ENCODE peak calls at places on chromosome 17, in five cellular contexts. A is type B pancreatic cell, Q is activated T-cell treated with anti-CD3 and anti-CD28 coated beads for 1 hour, C is skeletal muscle cell, N is ovary. U is an unnamed sample.
A peak's percentile ranks its signal among the peaks of the same experiment; 100 is the strongest.

GRCh38 chr17:37286430-37286829 is 89.4 kb upstream of the C17orf78 start:
- DNase-seq in A (no peak), N (no peak), C (no peak), Q (no peak), U (no peak)

GRCh38 chr17:17400070-17400469 is 76.7 kb upstream of the MED9 start:
- DNase-seq in N (no peak), Q (no peak), A (no peak), C (no peak), U (no peak)

GRCh38 chr17:40314557-40314953 is 5.6 kb downstream of the RARA start:
- DNase-seq in C (peak; percentile 64), Q (peak; percentile 86), N (peak; percentile 63), A (no peak), U (peak; percentile 99)

GRCh38 chr17:54867634-54868033 is 33.0 kb upstream of the TOM1L1 start:
- DNase-seq in Q (no peak), C (no peak), A (no peak), N (no peak), U (no peak)

GRCh38 chr17:50359998-50360461 is 13.0 kb downstream of the MRPL27 start:
- DNase-seq in Q (no peak), A (no peak), N (peak; percentile 12), C (no peak), U (no peak)

GRCh38 chr17:2718150-2718938 is 6.8 kb upstream of the CLUH start:
- DNase-seq in Q (no peak), C (no peak), A (no peak), N (no peak), U (no peak)

GRCh38 chr17:80082403-80083135 is 18.8 kb upstream of the GAA start:
- DNase-seq in Q (peak; percentile 39), C (no peak), N (peak; percentile 63), A (no peak), U (peak; percentile 66)

GRCh38 chr17:81833160-81833920 is at the start of gene MCRIP1:
- DNase-seq in Q (peak; percentile 90), N (peak; percentile 96), C (peak; percentile 69), A (peak; percentile 98), U (peak; percentile 100)

GRCh38 chr17:76077582-76078110 is 1.3 kb upstream of the ZACN start:
- DNase-seq in C (no peak), A (no peak), Q (no peak), N (no peak), U (no peak)

GRCh38 chr17:8060274-8060673 is 21.4 kb downstream of the ALOX15B start:
- DNase-seq in A (peak; percentile 67), N (no peak), Q (peak; percentile 31), C (no peak), U (peak; percentile 57)

GRCh38 chr17:73369126-73369525 is 57.3 kb upstream of the CDC42EP4 start:
- DNase-seq in C (no peak), N (peak; percentile 55), A (no peak), Q (no peak), U (no peak)

GRCh38 chr17:33560871-33561270 is 267.8 kb upstream of the ASIC2 start:
- DNase-seq in A (no peak), N (no peak), C (no peak), Q (no peak), U (no peak)

GRCh38 chr17:6177941-6178694 is 107.9 kb downstream of the WSCD1 start:
- DNase-seq in Q (no peak), N (no peak), A (no peak), C (no peak), U (no peak)

GRCh38 chr17:80566054-80566400 is 21.4 kb downstream of the RPTOR start:
- DNase-seq in A (no peak), C (no peak), N (no peak), Q (no peak), U (no peak)

GRCh38 chr17:78904371-78904770 is 1.4 kb upstream of the CEP295NL start:
- DNase-seq in A (no peak), C (no peak), N (no peak), Q (no peak), U (no peak)

GRCh38 chr17:66884931-66885330 is 50.0 kb downstream of the CACNG5 start:
- DNase-seq in N (no peak), Q (no peak), C (no peak), A (no peak), U (no peak)

GRCh38 chr17:45135978-45136791 is 698 bp downstream of the ACBD4 start:
- DNase-seq in A (no peak), Q (no peak), N (peak; percentile 44), C (no peak), U (no peak)

GRCh38 chr17:57044976-57045867 is 39.8 kb upstream of the AKAP1 start:
- DNase-seq in C (no peak), N (no peak), Q (no peak), A (no peak), U (peak; percentile 84)

GRCh38 chr17:74006366-74006765 is 197.1 kb upstream of the RPL38 start:
- DNase-seq in N (no peak), A (no peak), Q (no peak), C (no peak), U (no peak)

GRCh38 chr17:80501739-80502577 is 25.6 kb upstream of the NPTX1 start:
- DNase-seq in A (no peak), N (no peak), C (peak; percentile 90), Q (no peak), U (no peak)

GRCh38 chr17:80034977-80035686 is 540 bp downstream of the TBC1D16 start:
- DNase-seq in N (no peak), Q (peak; percentile 19), C (no peak), A (no peak), U (peak; percentile 32)

GRCh38 chr17:78435330-78436005 is 57.0 kb downstream of the PGS1 start:
- DNase-seq in A (no peak), N (no peak), Q (no peak), C (no peak), U (no peak)

U was measured in upper lobe of left lung.